ENCODE peak calls at places on chromosomes 13 and 19, in four cellular contexts. X, L, C and S are unnamed samples. For H3K27me3, the result is how much of the 10 kb centered on the place peaks cover.

GRCh38 chr19:11160119-11160768 is 4.7 kb upstream of the SPC24 start:
- DNase-seq in C (no peak), L (no peak), X (no peak), S (peak)

GRCh38 chr19:41945135-41945766 is 13.9 kb downstream of the RABAC1 start:
- DNase-seq in C (no peak), L (no peak), X (no peak), S (no peak)

GRCh38 chr19:27966390-27966816 is 1246.5 kb downstream of the UQCRFS1 start:
- DNase-seq in L (no peak), X (no peak), C (no peak), S (no peak)

GRCh38 chr19:43781630-43782310 is 997 bp upstream of the KCNN4 start:
- DNase-seq in X (no peak), C (no peak), L (no peak), S (no peak)

GRCh38 chr19:30144794-30145193 is 202.8 kb downstream of the URI1 start:
- DNase-seq in C (no peak), L (no peak), X (no peak), S (no peak)

GRCh38 chr13:29497137-29497654 is 98.3 kb downstream of the SLC7A1 start:
- DNase-seq in C (no peak), X (no peak), L (no peak), S (peak)

GRCh38 chr13:46817081-46817480 is 20.1 kb upstream of the ESD start:
- DNase-seq in L (no peak), X (no peak), C (no peak), S (no peak)

GRCh38 chr13:74200081-74200480 is 65.9 kb upstream of the KLF12 start:
- DNase-seq in C (no peak), L (no peak), X (no peak), S (no peak)

GRCh38 chr19:40960062-40960685 is 30.9 kb upstream of the CYP2B6 start:
- DNase-seq in X (no peak), L (no peak), C (no peak), S (no peak)

GRCh38 chr19:10662384-10663251 is 8.5 kb downstream of the ILF3 start:
- DNase-seq in L (no peak), X (no peak), C (no peak), S (peak)

GRCh38 chr13:95713651-95714050 is 36.7 kb downstream of the DNAJC3 start:
- DNase-seq in X (no peak), C (no peak), L (no peak), S (no peak)

GRCh38 chr13:113862766-113863510 is 938 bp downstream of the GAS6 start:
- DNase-seq in X (no peak), L (no peak), C (peak), S (peak)

GRCh38 chr19:6464070-6464873 is at the start of gene CRB3:
- DNase-seq in X (no peak), L (no peak), C (no peak), S (peak)

GRCh38 chr19:23071087-23071511 is 45.7 kb upstream of the ZNF730 start:
- DNase-seq in C (peak), X (no peak), L (no peak), S (peak)

GRCh38 chr13:97484286-97484685 is 50.3 kb downstream of the RAP2A start:
- DNase-seq in C (no peak), X (no peak), L (no peak), S (no peak)

GRCh38 chr13:112725346-112726017 is 35.6 kb downstream of the ATP11A start:
- DNase-seq in L (no peak), X (no peak), C (no peak), S (peak)

DNA sequence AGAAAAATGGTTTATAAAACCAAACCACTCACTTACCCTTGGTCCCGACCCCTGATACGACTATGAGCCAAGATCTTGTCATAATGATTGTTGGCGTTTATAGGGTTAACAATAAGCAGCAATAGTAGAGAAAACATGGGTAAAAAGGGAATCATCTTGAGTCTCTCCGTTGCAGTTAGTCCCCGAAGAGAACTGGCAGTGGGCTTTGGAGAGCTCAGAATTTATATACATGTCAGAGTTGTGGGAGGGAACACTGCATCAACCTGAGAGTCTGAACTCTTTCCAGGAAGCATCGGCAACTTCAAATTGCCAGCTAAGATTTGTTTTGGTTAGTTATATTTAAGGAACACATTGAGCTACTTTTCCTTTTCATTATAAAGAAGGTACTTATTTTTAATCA is at the start of gene POSTN:
- DNase-seq in L (no peak), X (no peak), C (no peak), S (no peak)
- H3K4me3 ChIP-seq in L (peak), X (no peak), C (peak), S (no peak)

DNA sequence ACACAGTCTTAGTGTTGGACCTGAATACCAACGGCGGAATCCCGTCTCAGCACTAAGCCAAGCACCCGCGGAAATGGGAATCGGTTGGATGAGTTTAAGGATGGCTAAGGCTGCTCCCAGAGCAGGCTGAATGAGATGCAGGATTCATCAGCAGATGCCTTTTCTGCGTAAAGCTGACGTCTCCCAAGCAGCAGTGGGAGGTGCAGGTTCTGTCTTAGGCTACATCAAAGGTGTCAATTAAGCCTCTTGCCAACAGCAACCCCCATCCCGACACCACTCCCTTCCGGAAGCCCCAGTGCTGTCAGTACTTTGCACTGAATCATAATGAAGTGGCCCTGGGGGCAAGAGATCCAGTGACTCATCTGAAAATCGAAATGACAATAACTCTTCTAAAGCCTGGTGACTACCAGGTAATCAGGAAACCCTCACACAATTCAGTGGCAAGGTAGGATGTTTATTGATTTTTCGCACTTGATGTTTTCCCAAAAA is 275.6 kb downstream of the DCLK1 start:
- DNase-seq in L (no peak), C (no peak), X (no peak), S (peak)
- H3K27me3 ChIP-seq in L (under half), C (under half), X (under half), S (under half)

DNA sequence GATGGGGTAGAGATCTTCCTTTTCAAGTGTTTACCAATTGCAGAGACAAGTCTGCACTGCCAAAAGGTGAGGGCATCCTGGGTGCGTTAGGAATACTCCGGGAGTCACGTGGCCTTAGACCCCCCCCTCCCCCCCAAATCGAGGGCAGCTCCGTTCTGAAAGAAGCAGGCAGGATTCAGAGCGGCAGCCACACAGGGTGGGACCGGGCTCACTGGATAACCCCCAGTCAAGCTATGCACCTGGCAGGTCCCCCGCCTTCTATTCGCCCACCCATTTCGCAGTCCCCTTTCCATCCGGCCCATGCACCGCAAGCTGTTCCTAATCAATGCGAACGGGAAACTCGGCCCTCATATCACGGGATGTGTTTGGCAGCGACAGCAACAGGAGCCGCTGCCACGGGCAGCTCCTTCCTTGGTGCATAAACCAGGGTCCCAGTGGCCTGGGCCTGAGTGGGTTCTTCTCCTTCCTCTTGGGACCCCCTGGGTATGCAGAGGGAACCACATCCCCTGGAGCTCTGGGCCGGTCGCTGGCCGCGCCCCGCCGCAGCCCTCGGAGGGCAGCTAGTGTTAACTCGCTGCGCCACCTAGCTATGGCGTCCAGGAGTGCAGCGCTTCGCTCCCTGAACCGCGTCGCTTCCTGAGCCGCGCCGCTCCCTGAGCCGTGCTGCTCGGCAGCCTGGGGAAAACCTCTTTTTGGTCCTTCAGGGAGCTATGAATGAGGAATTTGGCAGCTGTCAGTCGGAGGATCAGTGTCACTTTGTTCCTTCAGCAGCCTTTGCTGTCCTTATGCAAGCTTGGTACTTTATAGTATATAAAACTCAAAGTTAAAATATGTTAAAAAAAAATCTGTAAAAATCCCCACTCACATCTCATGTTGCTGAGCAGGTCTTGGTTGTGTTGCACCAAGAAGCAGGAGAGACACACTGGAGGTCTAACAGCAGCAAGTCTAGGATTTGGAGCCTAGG is 41.4 kb downstream of the LYL1 start:
- DNase-seq in C (peak), L (no peak), X (peak), S (peak)
- H3K4me3 ChIP-seq in C (no peak), L (peak), X (peak), S (peak)

GRCh38 chr13:111115841-111116500 is 861 bp downstream of the ARHGEF7 start:
- DNase-seq in C (peak), X (no peak), L (no peak), S (peak)

GRCh38 chr13:111115051-111115840 is at the start of gene ARHGEF7:
- DNase-seq in L (no peak), X (no peak), C (no peak), S (peak)

GRCh38 chr13:111116830-111117229 is 1.7 kb downstream of the ARHGEF7 start:
- DNase-seq in L (no peak), C (no peak), X (no peak), S (no peak)

GRCh38 chr13:111112196-111112595 is 2.9 kb upstream of the ARHGEF7 start:
- DNase-seq in L (no peak), C (no peak), X (no peak), S (no peak)

DNA sequence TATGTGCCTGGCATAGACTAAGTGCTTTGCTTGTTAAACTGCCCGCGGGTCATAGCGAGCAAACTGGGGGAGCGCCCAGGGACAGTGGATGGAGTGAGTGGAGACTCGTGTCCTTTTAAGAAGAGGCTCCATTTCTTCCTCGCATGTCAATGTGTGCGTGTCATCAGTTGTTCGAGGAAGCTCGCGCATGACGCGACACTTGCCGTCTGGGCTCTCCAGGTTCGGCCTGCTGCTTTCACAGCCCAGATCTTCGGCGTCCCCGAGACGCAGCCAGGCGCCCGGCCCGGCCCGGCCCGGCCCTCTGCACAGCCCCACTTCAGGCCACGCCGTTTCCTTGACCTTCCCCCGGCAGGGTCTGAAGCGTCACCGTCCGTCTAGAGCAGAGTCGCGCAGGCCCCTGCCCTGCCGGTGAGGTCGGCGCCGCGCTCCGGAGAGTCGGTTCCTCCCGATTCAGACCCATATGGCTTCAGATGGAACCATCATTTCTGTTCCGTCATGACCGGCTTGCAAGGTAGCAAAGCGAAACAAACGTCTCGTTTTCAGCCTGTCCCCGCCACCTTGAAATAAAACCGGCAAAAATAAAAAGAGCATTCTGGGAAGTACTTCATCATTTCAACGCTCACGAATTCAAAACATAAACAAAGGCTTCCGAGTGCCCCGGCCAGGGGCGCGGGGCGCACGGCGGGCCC is 604 bp upstream of the ARHGEF7 start:
- DNase-seq in X (no peak), C (peak), L (peak), S (peak)
- H3K27me3 ChIP-seq in X (under half), C (under half), L (under half), S (half or more)

GRCh38 chr19:12696366-12697335 is at the start of gene FBXW9:
- DNase-seq in L (peak), X (peak), C (peak), S (peak)

GRCh38 chr19:12695997-12696365 is 450 bp downstream of the FBXW9 start:
- DNase-seq in X (no peak), L (no peak), C (no peak), S (no peak)

GRCh38 chr19:12694641-12695040 is 1.8 kb downstream of the FBXW9 start:
- DNase-seq in X (no peak), C (no peak), L (no peak), S (peak)

GRCh38 chr19:12695090-12695489 is 1.3 kb downstream of the FBXW9 start:
- DNase-seq in X (no peak), C (no peak), L (no peak), S (no peak)

GRCh38 chr19:12695514-12695913 is 917 bp downstream of the FBXW9 start:
- DNase-seq in X (no peak), L (no peak), C (no peak), S (no peak)
- H3K4me3 ChIP-seq in X (peak), L (peak), C (no peak), S (peak)

DNA sequence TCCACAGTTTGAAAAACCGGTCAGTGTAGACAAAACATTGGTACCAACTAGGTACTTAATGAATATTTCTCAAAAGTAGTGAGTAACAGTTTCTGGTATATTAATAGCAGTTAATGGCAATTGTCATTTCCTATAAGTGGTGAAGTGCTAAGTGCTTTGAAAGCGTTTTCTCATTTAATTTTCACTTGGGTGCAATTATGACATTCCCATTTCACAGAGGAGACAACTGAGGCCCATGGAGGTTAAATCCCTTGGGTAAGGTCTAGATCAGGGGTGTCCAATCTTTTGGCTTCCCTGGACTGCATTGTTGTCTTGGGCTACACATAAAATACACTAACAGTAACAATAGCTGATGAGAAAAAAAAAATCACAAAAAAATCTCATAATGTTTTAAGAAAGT is 687 bp upstream of the SYT3 start:
- DNase-seq in X (no peak), C (no peak), L (no peak), S (no peak)
- H3K27me3 ChIP-seq in X (under half), C (under half), L (under half), S (under half)